ENCODE peak calls at places on chromosomes 7 and 10, in seven cellular contexts. C, U, S, V, G, W and H are unnamed samples. For H3K27me3, the result is how much of the 10 kb centered on the place peaks cover.

GRCh38 chr7:43484678-43485355 is 98.1 kb upstream of the STK17A start:
- DNase-seq in C (no peak), V (no peak), W (no peak), U (no peak), S (no peak), G (no peak), H (no peak)

GRCh38 chr7:100662377-100662776 is 6.1 kb upstream of the ACTL6B start:
- DNase-seq in V (no peak), G (no peak), W (peak), S (no peak), C (no peak), U (no peak), H (no peak)

GRCh38 chr7:26440993-26441636 is 149.5 kb downstream of the SNX10 start:
- DNase-seq in C (no peak), G (no peak), V (no peak), U (no peak), S (no peak), W (peak), H (no peak)

GRCh38 chr7:116259821-116260440 is 49.6 kb downstream of the TES start:
- DNase-seq in U (no peak), W (no peak), G (no peak), C (peak), S (peak), V (peak), H (no peak)

GRCh38 chr10:78934994-78935602 is 133.7 kb upstream of the ZMIZ1 start:
- DNase-seq in C (no peak), S (no peak), W (no peak), U (no peak), V (no peak), G (no peak), H (no peak)

GRCh38 chr10:71431216-71431944 is 34.7 kb downstream of the CDH23 start:
- DNase-seq in C (no peak), W (no peak), V (no peak), U (no peak), G (peak), S (no peak), H (peak)

GRCh38 chr7:35802649-35803048 is 1.8 kb downstream of the SEPTIN7 start:
- DNase-seq in V (no peak), G (no peak), W (no peak), U (no peak), C (peak), S (no peak), H (no peak)

GRCh38 chr10:95246582-95247051 is 44.2 kb downstream of the PDLIM1 start:
- DNase-seq in S (peak), V (peak), W (peak), G (peak), C (peak), U (peak), H (no peak)

GRCh38 chr7:28999421-28999820 is 41.3 kb upstream of the TRIL start:
- DNase-seq in V (peak), G (no peak), U (no peak), S (no peak), W (no peak), C (no peak), H (no peak)

GRCh38 chr7:138796038-138796580 is 1.7 kb upstream of the TMEM213 start:
- DNase-seq in V (no peak), S (no peak), U (no peak), G (no peak), W (no peak), C (no peak), H (no peak)

GRCh38 chr7:14233026-14233897 is 243.8 kb upstream of the ETV1 start:
- DNase-seq in U (no peak), S (no peak), V (peak), C (peak), W (no peak), G (no peak), H (no peak)

GRCh38 chr7:150685219-150686029 is at the start of gene GIMAP2:
- DNase-seq in V (peak), W (no peak), G (no peak), C (no peak), U (peak), S (peak), H (peak)

GRCh38 chr10:117216028-117216427 is 18.7 kb downstream of the KCNK18 start:
- DNase-seq in C (no peak), U (no peak), S (no peak), W (no peak), V (no peak), G (peak), H (no peak)
- H3K4me3 ChIP-seq in C (peak), U (no peak), S (no peak), W (no peak), V (no peak), G (no peak), H (no peak)

GRCh38 chr7:106089647-106090046 is 22.5 kb downstream of the SYPL1 start:
- DNase-seq in V (no peak), G (no peak), C (no peak), S (no peak), U (no peak), W (no peak), H (no peak)
- H3K27me3 ChIP-seq in V (under half), G (under half), C (under half), S (under half), U (under half), W (under half), H (under half)

GRCh38 chr10:34528320-34528719 is 286.8 kb downstream of the PARD3 start:
- DNase-seq in C (peak), G (no peak), V (peak), S (peak), W (no peak), U (no peak), H (peak)

GRCh38 chr10:34526758-34527730 is 288.1 kb downstream of the PARD3 start:
- DNase-seq in G (no peak), C (peak), V (peak), U (no peak), W (no peak), S (peak), H (no peak)

GRCh38 chr10:34523017-34523767 is 291.9 kb downstream of the PARD3 start:
- DNase-seq in C (peak), S (peak), U (no peak), V (peak), W (no peak), G (no peak), H (no peak)

GRCh38 chr10:34524369-34525091 is 290.6 kb downstream of the PARD3 start:
- DNase-seq in V (no peak), U (no peak), C (peak), S (no peak), W (no peak), G (no peak), H (no peak)

DNA sequence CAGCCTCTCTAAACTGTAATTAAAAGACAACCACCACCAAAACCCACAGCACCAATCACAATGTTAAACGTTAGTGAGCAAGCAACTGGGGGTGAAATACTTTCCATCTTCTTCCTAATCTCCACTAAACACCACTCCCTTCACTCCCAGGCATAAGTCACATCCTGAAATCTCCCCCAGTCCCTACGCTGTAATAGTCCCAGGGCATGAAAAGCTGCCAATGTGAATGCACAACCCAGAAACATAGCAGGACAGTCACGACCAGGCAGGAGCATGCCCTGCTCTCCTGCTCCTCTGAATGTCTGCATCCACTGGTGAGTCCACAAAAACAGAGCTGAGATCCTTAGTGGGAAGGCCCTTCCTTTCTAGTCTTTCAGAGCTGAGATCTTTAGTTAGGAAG is 288.9 kb downstream of the PARD3 start:
- DNase-seq in C (peak), G (no peak), U (no peak), V (no peak), W (no peak), S (peak), H (no peak)
- H3K4me3 ChIP-seq in C (peak), G (no peak), U (no peak), V (no peak), W (no peak), S (no peak), H (no peak)

GRCh38 chr10:120597902-120598301 is 140.9 kb downstream of the PLPP4 start:
- DNase-seq in G (no peak), S (no peak), C (no peak), V (no peak), U (no peak), W (no peak), H (no peak)

GRCh38 chr10:120599202-120599724 is 142.2 kb downstream of the PLPP4 start:
- DNase-seq in S (no peak), V (no peak), C (no peak), U (no peak), W (no peak), G (no peak), H (no peak)

GRCh38 chr10:120588311-120588710 is 131.3 kb downstream of the PLPP4 start:
- DNase-seq in S (no peak), G (no peak), W (no peak), V (no peak), U (no peak), C (peak), H (no peak)

GRCh38 chr10:120598377-120598776 is 141.3 kb downstream of the PLPP4 start:
- DNase-seq in W (no peak), V (no peak), S (no peak), C (no peak), G (no peak), U (no peak), H (no peak)

GRCh38 chr10:120593693-120594092 is 136.7 kb downstream of the PLPP4 start:
- DNase-seq in G (no peak), U (no peak), W (no peak), V (no peak), C (no peak), S (no peak), H (no peak)
- H3K27me3 ChIP-seq in G (under half), U (under half), W (under half), V (under half), C (under half), S (under half), H (under half)